ENCODE peak calls at places on chromosomes 4 and X, in nine cellular contexts. R is naive thymus-derived CD8-positive, alpha-beta T cell; L is activated CD4-positive, alpha-beta T cell treated with anti-CD3 and anti-CD28 coated beads, Interleukin-2, amount 50 U/mL, for 24 hours; G is NCI-H2227 treated with DMSO at 0.1 percent for 48 hours; S is stimulated activated CD8-positive, alpha-beta memory T cell treated with anti-CD3 and anti-CD28 coated beads, Interleukin-12 subunit alpha, Interleukin-12 subunit beta, amount 100 ng/mL, for 4 hours; M is activated naive CD8-positive, alpha-beta T cell treated with anti-CD3 and anti-CD28 coated beads, Interleukin-2, amount 50 U/mL, for 24 hours; T is pancreas; D is M059J; Y is activated CD4-positive, CD25-positive, alpha-beta regulatory T cell. U is an unnamed sample.

GRCh38 chr4:7168106-7168505 is 24.2 kb upstream of the SORCS2 start:
- DNase-seq in R (no peak), L (no peak), G (no peak), S (no peak), M (no peak), T (no peak), D (no peak), Y (no peak), U (no peak)

GRCh38 chrX:17860811-17861495 is at the start of gene RAI2:
- DNase-seq in R (peak; percentile 43), L (no peak), G (peak; percentile 15), S (peak; percentile 8), M (peak; percentile 5), T (peak; percentile 58), D (no peak), Y (no peak), U (no peak)

GRCh38 chrX:2701600-2701999 is 10.5 kb downstream of the CD99 start:
- DNase-seq in R (no peak), L (no peak), G (no peak), S (no peak), M (no peak), T (no peak), D (no peak), Y (no peak), U (no peak)

GRCh38 chrX:19040373-19040772 is 56.5 kb upstream of the PHKA2 start:
- DNase-seq in R (no peak), L (no peak), G (no peak), S (no peak), M (no peak), T (no peak), D (no peak), Y (no peak), U (no peak)

GRCh38 chrX:31123335-31123734 is 51.5 kb upstream of the FTHL17 start:
- DNase-seq in R (no peak), L (no peak), G (no peak), S (no peak), M (no peak), T (no peak), D (no peak), Y (no peak), U (no peak)

GRCh38 chr4:85153221-85153620 is 186.7 kb upstream of the WDFY3 start:
- DNase-seq in R (no peak), L (no peak), G (no peak), S (no peak), M (no peak), T (no peak), D (peak; percentile 5), Y (no peak), U (no peak)

GRCh38 chr4:2799444-2799911 is 6.6 kb downstream of the SH3BP2 start:
- DNase-seq in R (no peak), L (no peak), G (no peak), S (no peak), M (no peak), T (no peak), D (no peak), Y (no peak), U (peak; percentile 28)

GRCh38 chr4:9906996-9907395 is 114.3 kb downstream of the SLC2A9 start:
- DNase-seq in R (no peak), L (no peak), G (no peak), S (no peak), M (no peak), T (no peak), D (no peak), Y (no peak), U (no peak)

GRCh38 chr4:152073738-152074137 is 312.9 kb upstream of the GATB start:
- DNase-seq in R (no peak), L (no peak), G (no peak), S (no peak), M (no peak), T (no peak), D (peak; percentile 13), Y (no peak), U (no peak)

GRCh38 chr4:88802585-88803285 is 105.1 kb upstream of the NAP1L5 start:
- DNase-seq in R (no peak), L (no peak), G (no peak), S (no peak), M (no peak), T (no peak), D (no peak), Y (no peak), U (no peak)

GRCh38 chr4:156939801-156940200 is 31.8 kb downstream of the PDGFC start:
- DNase-seq in R (no peak), L (no peak), G (no peak), S (no peak), M (no peak), T (no peak), D (no peak), Y (no peak), U (no peak)

GRCh38 chrX:23202316-23202715 is 132.3 kb upstream of the PTCHD1 start:
- DNase-seq in R (no peak), L (no peak), G (no peak), S (no peak), M (no peak), T (no peak), D (no peak), Y (no peak), U (no peak)

GRCh38 chr4:176150283-176150682 is 45.1 kb downstream of the SPATA4 start:
- DNase-seq in R (no peak), L (no peak), G (no peak), S (no peak), M (no peak), T (no peak), D (peak; percentile 51), Y (no peak), U (no peak)

GRCh38 chr4:60500860-60501259 is 699.3 kb upstream of the ADGRL3 start:
- DNase-seq in R (no peak), L (no peak), G (no peak), S (no peak), M (no peak), T (no peak), D (no peak), Y (no peak), U (no peak)

GRCh38 chr4:88804234-88804633 is 106.6 kb upstream of the NAP1L5 start:
- DNase-seq in R (no peak), L (no peak), G (no peak), S (no peak), M (no peak), T (no peak), D (no peak), Y (no peak), U (no peak)

GRCh38 chrX:48573690-48574269 is 504 bp upstream of the RBM3 start:
- DNase-seq in R (no peak), L (no peak), G (peak; percentile 97), S (no peak), M (no peak), T (peak; percentile 60), D (no peak), Y (no peak), U (no peak)

GRCh38 chr4:181637186-181638105 is 605.8 kb upstream of the TENM3 start:
- DNase-seq in R (no peak), L (no peak), G (no peak), S (no peak), M (no peak), T (no peak), D (no peak), Y (no peak), U (no peak)

GRCh38 chr4:107036602-107037151 is 564 bp upstream of the DKK2 start:
- DNase-seq in R (no peak), L (no peak), G (no peak), S (no peak), M (no peak), T (no peak), D (no peak), Y (no peak), U (no peak)

GRCh38 chr4:147633113-147633512 is 15.9 kb downstream of the TMEM184C start:
- DNase-seq in R (no peak), L (no peak), G (no peak), S (no peak), M (no peak), T (no peak), D (no peak), Y (no peak), U (no peak)

GRCh38 chrX:128728943-128729342 is 676.7 kb upstream of the ACTRT1 start:
- DNase-seq in R (no peak), L (no peak), G (no peak), S (no peak), M (no peak), T (no peak), D (no peak), Y (no peak), U (no peak)

GRCh38 chrX:122572461-122572860 is 611.6 kb upstream of the GRIA3 start:
- DNase-seq in R (no peak), L (no peak), G (no peak), S (no peak), M (no peak), T (no peak), D (peak; percentile 42), Y (no peak), U (no peak)

GRCh38 chr4:42636591-42636990 is 20.3 kb downstream of the ATP8A1 start:
- DNase-seq in R (no peak), L (no peak), G (no peak), S (no peak), M (no peak), T (no peak), D (no peak), Y (no peak), U (no peak)

GRCh38 chr4:158835456-158836369 is 66.9 kb downstream of the FNIP2 start:
- DNase-seq in R (no peak), L (no peak), G (no peak), S (no peak), M (no peak), T (no peak), D (no peak), Y (no peak), U (no peak)

GRCh38 chr4:1337376-1337831 is 9.6 kb upstream of the UVSSA start:
- DNase-seq in R (no peak), L (no peak), G (no peak), S (peak; percentile 43), M (peak; percentile 62), T (no peak), D (peak; percentile 62), Y (peak; percentile 40), U (no peak)

GRCh38 chrX:38845426-38845825 is 44.2 kb downstream of the MID1IP1 start:
- DNase-seq in R (no peak), L (no peak), G (no peak), S (no peak), M (no peak), T (no peak), D (no peak), Y (no peak), U (no peak)

GRCh38 chr4:168574581-168575295 is 77.9 kb downstream of the PALLD start:
- DNase-seq in R (no peak), L (no peak), G (no peak), S (no peak), M (no peak), T (no peak), D (peak; percentile 92), Y (no peak), U (no peak)

GRCh38 chrX:132257116-132257515 is 37.9 kb upstream of the RAP2C start:
- DNase-seq in R (no peak), L (no peak), G (no peak), S (no peak), M (no peak), T (no peak), D (no peak), Y (no peak), U (no peak)

GRCh38 chrX:120514236-120514635 is 45.1 kb upstream of the LAMP2 start:
- DNase-seq in R (no peak), L (no peak), G (no peak), S (no peak), M (no peak), T (no peak), D (peak; percentile 42), Y (no peak), U (no peak)

GRCh38 chrX:97527725-97528124 is 644.0 kb downstream of the RPA4 start:
- DNase-seq in R (no peak), L (no peak), G (no peak), S (no peak), M (no peak), T (no peak), D (no peak), Y (no peak), U (no peak)

GRCh38 chr4:79874197-79874596 is 198.8 kb downstream of the ANTXR2 start:
- DNase-seq in R (no peak), L (no peak), G (no peak), S (no peak), M (no peak), T (no peak), D (no peak), Y (no peak), U (no peak)

U was measured in NK-92 treated with Interleukin-12 subunit alpha and Interleukin-12 subunit beta, amount 100 ng/mL, for 24 hours.